ENCODE peak calls at places on chromosomes 7 and 10, in four cellular contexts. One of them, this sample, is unnamed.

GRCh38 chr10:91712315-91712714 is 79.4 kb upstream of the PPP1R3C start:
- DNase-seq in activated CD4-positive, alpha-beta T cell treated with anti-CD3 and anti-CD28 coated beads for 48 hours: no peak
- DNase-seq in left cardiac atrium: no peak
- DNase-seq in T-helper 2 cell treated with Interferon-gamma antibody and Interleukin-4, amounts not matched to agents 5 μg/mL and 100 μg/mL, for 36 hours: no peak
- DNase-seq in this sample: no peak

GRCh38 chr7:22356855-22357310 is at the start of gene RAPGEF5:
- DNase-seq in activated CD4-positive, alpha-beta T cell treated with anti-CD3 and anti-CD28 coated beads for 48 hours: peak
- DNase-seq in left cardiac atrium: no peak
- DNase-seq in T-helper 2 cell treated with Interferon-gamma antibody and Interleukin-4, amounts not matched to agents 5 μg/mL and 100 μg/mL, for 36 hours: no peak
- DNase-seq in this sample: peak

GRCh38 chr7:70215491-70215890 is 617.2 kb downstream of the AUTS2 start:
- DNase-seq in activated CD4-positive, alpha-beta T cell treated with anti-CD3 and anti-CD28 coated beads for 48 hours: no peak
- DNase-seq in left cardiac atrium: no peak
- DNase-seq in T-helper 2 cell treated with Interferon-gamma antibody and Interleukin-4, amounts not matched to agents 5 μg/mL and 100 μg/mL, for 36 hours: no peak
- DNase-seq in this sample: no peak

GRCh38 chr7:155533827-155534690 is 12.3 kb downstream of the CNPY1 start:
- DNase-seq in activated CD4-positive, alpha-beta T cell treated with anti-CD3 and anti-CD28 coated beads for 48 hours: peak
- DNase-seq in left cardiac atrium: no peak
- DNase-seq in T-helper 2 cell treated with Interferon-gamma antibody and Interleukin-4, amounts not matched to agents 5 μg/mL and 100 μg/mL, for 36 hours: no peak
- DNase-seq in this sample: peak

GRCh38 chr10:14425031-14425430 is 94.3 kb upstream of the FRMD4A start:
- DNase-seq in activated CD4-positive, alpha-beta T cell treated with anti-CD3 and anti-CD28 coated beads for 48 hours: no peak
- DNase-seq in left cardiac atrium: no peak
- DNase-seq in T-helper 2 cell treated with Interferon-gamma antibody and Interleukin-4, amounts not matched to agents 5 μg/mL and 100 μg/mL, for 36 hours: no peak
- DNase-seq in this sample: no peak

GRCh38 chr7:2008936-2009540 is 223.7 kb downstream of the MAD1L1 start:
- DNase-seq in activated CD4-positive, alpha-beta T cell treated with anti-CD3 and anti-CD28 coated beads for 48 hours: no peak
- DNase-seq in left cardiac atrium: peak
- DNase-seq in T-helper 2 cell treated with Interferon-gamma antibody and Interleukin-4, amounts not matched to agents 5 μg/mL and 100 μg/mL, for 36 hours: no peak
- DNase-seq in this sample: no peak

GRCh38 chr10:1378473-1378872 is 322.3 kb downstream of the WDR37 start:
- DNase-seq in activated CD4-positive, alpha-beta T cell treated with anti-CD3 and anti-CD28 coated beads for 48 hours: no peak
- DNase-seq in left cardiac atrium: no peak
- DNase-seq in T-helper 2 cell treated with Interferon-gamma antibody and Interleukin-4, amounts not matched to agents 5 μg/mL and 100 μg/mL, for 36 hours: no peak
- DNase-seq in this sample: no peak

GRCh38 chr7:143416565-143417149 is 8.0 kb upstream of the EPHA1 start:
- DNase-seq in activated CD4-positive, alpha-beta T cell treated with anti-CD3 and anti-CD28 coated beads for 48 hours: no peak
- DNase-seq in left cardiac atrium: no peak
- DNase-seq in T-helper 2 cell treated with Interferon-gamma antibody and Interleukin-4, amounts not matched to agents 5 μg/mL and 100 μg/mL, for 36 hours: no peak
- DNase-seq in this sample: peak

GRCh38 chr10:129074939-129075338 is 392.1 kb upstream of the MGMT start:
- DNase-seq in activated CD4-positive, alpha-beta T cell treated with anti-CD3 and anti-CD28 coated beads for 48 hours: no peak
- DNase-seq in left cardiac atrium: no peak
- DNase-seq in T-helper 2 cell treated with Interferon-gamma antibody and Interleukin-4, amounts not matched to agents 5 μg/mL and 100 μg/mL, for 36 hours: no peak
- DNase-seq in this sample: no peak

GRCh38 chr10:116699783-116700150 is 42.6 kb downstream of the HSPA12A start:
- DNase-seq in activated CD4-positive, alpha-beta T cell treated with anti-CD3 and anti-CD28 coated beads for 48 hours: no peak
- DNase-seq in left cardiac atrium: no peak
- DNase-seq in T-helper 2 cell treated with Interferon-gamma antibody and Interleukin-4, amounts not matched to agents 5 μg/mL and 100 μg/mL, for 36 hours: no peak
- DNase-seq in this sample: no peak

GRCh38 chr10:122333037-122333436 is 41.5 kb upstream of the PLEKHA1 start:
- DNase-seq in activated CD4-positive, alpha-beta T cell treated with anti-CD3 and anti-CD28 coated beads for 48 hours: peak
- DNase-seq in left cardiac atrium: no peak
- DNase-seq in T-helper 2 cell treated with Interferon-gamma antibody and Interleukin-4, amounts not matched to agents 5 μg/mL and 100 μg/mL, for 36 hours: peak
- DNase-seq in this sample: no peak

GRCh38 chr7:2264158-2264557 is 22.1 kb downstream of the NUDT1 start:
- DNase-seq in activated CD4-positive, alpha-beta T cell treated with anti-CD3 and anti-CD28 coated beads for 48 hours: no peak
- DNase-seq in left cardiac atrium: no peak
- DNase-seq in T-helper 2 cell treated with Interferon-gamma antibody and Interleukin-4, amounts not matched to agents 5 μg/mL and 100 μg/mL, for 36 hours: no peak
- DNase-seq in this sample: no peak

GRCh38 chr7:74561898-74562613 is 95.5 kb upstream of the GTF2I start:
- DNase-seq in activated CD4-positive, alpha-beta T cell treated with anti-CD3 and anti-CD28 coated beads for 48 hours: no peak
- DNase-seq in left cardiac atrium: no peak
- DNase-seq in T-helper 2 cell treated with Interferon-gamma antibody and Interleukin-4, amounts not matched to agents 5 μg/mL and 100 μg/mL, for 36 hours: no peak
- DNase-seq in this sample: no peak

GRCh38 chr10:50452603-50453002 is 171.2 kb downstream of the SGMS1 start:
- DNase-seq in activated CD4-positive, alpha-beta T cell treated with anti-CD3 and anti-CD28 coated beads for 48 hours: no peak
- DNase-seq in left cardiac atrium: no peak
- DNase-seq in T-helper 2 cell treated with Interferon-gamma antibody and Interleukin-4, amounts not matched to agents 5 μg/mL and 100 μg/mL, for 36 hours: no peak
- DNase-seq in this sample: no peak

GRCh38 chr7:69109879-69110278 is 488.4 kb upstream of the AUTS2 start:
- DNase-seq in activated CD4-positive, alpha-beta T cell treated with anti-CD3 and anti-CD28 coated beads for 48 hours: no peak
- DNase-seq in left cardiac atrium: no peak
- DNase-seq in T-helper 2 cell treated with Interferon-gamma antibody and Interleukin-4, amounts not matched to agents 5 μg/mL and 100 μg/mL, for 36 hours: no peak
- DNase-seq in this sample: no peak

GRCh38 chr7:155669717-155670505 is 25.4 kb downstream of the RBM33 start:
- DNase-seq in activated CD4-positive, alpha-beta T cell treated with anti-CD3 and anti-CD28 coated beads for 48 hours: no peak
- DNase-seq in left cardiac atrium: peak
- DNase-seq in T-helper 2 cell treated with Interferon-gamma antibody and Interleukin-4, amounts not matched to agents 5 μg/mL and 100 μg/mL, for 36 hours: no peak
- DNase-seq in this sample: no peak

GRCh38 chr10:101818958-101819633 is 852 bp upstream of the OGA start:
- DNase-seq in activated CD4-positive, alpha-beta T cell treated with anti-CD3 and anti-CD28 coated beads for 48 hours: no peak
- DNase-seq in left cardiac atrium: no peak
- DNase-seq in T-helper 2 cell treated with Interferon-gamma antibody and Interleukin-4, amounts not matched to agents 5 μg/mL and 100 μg/mL, for 36 hours: no peak
- DNase-seq in this sample: no peak

GRCh38 chr7:158924956-158925355 is 68.6 kb downstream of the DYNC2I1 start:
- DNase-seq in activated CD4-positive, alpha-beta T cell treated with anti-CD3 and anti-CD28 coated beads for 48 hours: no peak
- DNase-seq in left cardiac atrium: no peak
- DNase-seq in T-helper 2 cell treated with Interferon-gamma antibody and Interleukin-4, amounts not matched to agents 5 μg/mL and 100 μg/mL, for 36 hours: no peak
- DNase-seq in this sample: no peak

GRCh38 chr10:114634607-114634974 is 23.5 kb downstream of the ABLIM1 start:
- DNase-seq in activated CD4-positive, alpha-beta T cell treated with anti-CD3 and anti-CD28 coated beads for 48 hours: no peak
- DNase-seq in left cardiac atrium: peak
- DNase-seq in T-helper 2 cell treated with Interferon-gamma antibody and Interleukin-4, amounts not matched to agents 5 μg/mL and 100 μg/mL, for 36 hours: no peak
- DNase-seq in this sample: no peak

GRCh38 chr10:62177111-62177510 is 91.5 kb downstream of the RTKN2 start:
- DNase-seq in activated CD4-positive, alpha-beta T cell treated with anti-CD3 and anti-CD28 coated beads for 48 hours: no peak
- DNase-seq in left cardiac atrium: no peak
- DNase-seq in T-helper 2 cell treated with Interferon-gamma antibody and Interleukin-4, amounts not matched to agents 5 μg/mL and 100 μg/mL, for 36 hours: no peak
- DNase-seq in this sample: no peak

GRCh38 chr10:123870260-123870659 is 21.3 kb downstream of the CPXM2 start:
- DNase-seq in activated CD4-positive, alpha-beta T cell treated with anti-CD3 and anti-CD28 coated beads for 48 hours: no peak
- DNase-seq in left cardiac atrium: no peak
- DNase-seq in T-helper 2 cell treated with Interferon-gamma antibody and Interleukin-4, amounts not matched to agents 5 μg/mL and 100 μg/mL, for 36 hours: no peak
- DNase-seq in this sample: no peak

GRCh38 chr10:1058017-1058416 is 1.8 kb downstream of the WDR37 start:
- DNase-seq in activated CD4-positive, alpha-beta T cell treated with anti-CD3 and anti-CD28 coated beads for 48 hours: no peak
- DNase-seq in left cardiac atrium: no peak
- DNase-seq in T-helper 2 cell treated with Interferon-gamma antibody and Interleukin-4, amounts not matched to agents 5 μg/mL and 100 μg/mL, for 36 hours: no peak
- DNase-seq in this sample: no peak

GRCh38 chr10:131149586-131149985 is 161.9 kb downstream of the TCERG1L start:
- DNase-seq in activated CD4-positive, alpha-beta T cell treated with anti-CD3 and anti-CD28 coated beads for 48 hours: no peak
- DNase-seq in left cardiac atrium: no peak
- DNase-seq in T-helper 2 cell treated with Interferon-gamma antibody and Interleukin-4, amounts not matched to agents 5 μg/mL and 100 μg/mL, for 36 hours: no peak
- DNase-seq in this sample: no peak

GRCh38 chr10:92727141-92727540 is 37.4 kb downstream of the HHEX start:
- DNase-seq in activated CD4-positive, alpha-beta T cell treated with anti-CD3 and anti-CD28 coated beads for 48 hours: no peak
- DNase-seq in left cardiac atrium: no peak
- DNase-seq in T-helper 2 cell treated with Interferon-gamma antibody and Interleukin-4, amounts not matched to agents 5 μg/mL and 100 μg/mL, for 36 hours: no peak
- DNase-seq in this sample: no peak

GRCh38 chr10:23533212-23533611 is 94.3 kb downstream of the OTUD1 start:
- DNase-seq in activated CD4-positive, alpha-beta T cell treated with anti-CD3 and anti-CD28 coated beads for 48 hours: no peak
- DNase-seq in left cardiac atrium: no peak
- DNase-seq in T-helper 2 cell treated with Interferon-gamma antibody and Interleukin-4, amounts not matched to agents 5 μg/mL and 100 μg/mL, for 36 hours: no peak
- DNase-seq in this sample: no peak

GRCh38 chr10:15579605-15580004 is 140.1 kb downstream of the ITGA8 start:
- DNase-seq in activated CD4-positive, alpha-beta T cell treated with anti-CD3 and anti-CD28 coated beads for 48 hours: no peak
- DNase-seq in left cardiac atrium: no peak
- DNase-seq in T-helper 2 cell treated with Interferon-gamma antibody and Interleukin-4, amounts not matched to agents 5 μg/mL and 100 μg/mL, for 36 hours: no peak
- DNase-seq in this sample: no peak

GRCh38 chr7:2109251-2109935 is 123.4 kb downstream of the MAD1L1 start:
- DNase-seq in activated CD4-positive, alpha-beta T cell treated with anti-CD3 and anti-CD28 coated beads for 48 hours: no peak
- DNase-seq in left cardiac atrium: no peak
- DNase-seq in T-helper 2 cell treated with Interferon-gamma antibody and Interleukin-4, amounts not matched to agents 5 μg/mL and 100 μg/mL, for 36 hours: no peak
- DNase-seq in this sample: no peak

GRCh38 chr7:25405736-25406135 is 177.4 kb upstream of the NPVF start:
- DNase-seq in activated CD4-positive, alpha-beta T cell treated with anti-CD3 and anti-CD28 coated beads for 48 hours: no peak
- DNase-seq in left cardiac atrium: no peak
- DNase-seq in T-helper 2 cell treated with Interferon-gamma antibody and Interleukin-4, amounts not matched to agents 5 μg/mL and 100 μg/mL, for 36 hours: no peak
- DNase-seq in this sample: no peak

GRCh38 chr10:33304553-33304952 is 29.9 kb downstream of the NRP1 start:
- DNase-seq in activated CD4-positive, alpha-beta T cell treated with anti-CD3 and anti-CD28 coated beads for 48 hours: no peak
- DNase-seq in left cardiac atrium: no peak
- DNase-seq in T-helper 2 cell treated with Interferon-gamma antibody and Interleukin-4, amounts not matched to agents 5 μg/mL and 100 μg/mL, for 36 hours: no peak
- DNase-seq in this sample: no peak

GRCh38 chr7:98034044-98035035 is 44.3 kb upstream of the OCM2 start:
- DNase-seq in activated CD4-positive, alpha-beta T cell treated with anti-CD3 and anti-CD28 coated beads for 48 hours: no peak
- DNase-seq in left cardiac atrium: no peak
- DNase-seq in T-helper 2 cell treated with Interferon-gamma antibody and Interleukin-4, amounts not matched to agents 5 μg/mL and 100 μg/mL, for 36 hours: no peak
- DNase-seq in this sample: no peak

GRCh38 chr10:9786101-9786500 is 1231.6 kb upstream of the CELF2 start:
- DNase-seq in activated CD4-positive, alpha-beta T cell treated with anti-CD3 and anti-CD28 coated beads for 48 hours: no peak
- DNase-seq in left cardiac atrium: no peak
- DNase-seq in T-helper 2 cell treated with Interferon-gamma antibody and Interleukin-4, amounts not matched to agents 5 μg/mL and 100 μg/mL, for 36 hours: no peak
- DNase-seq in this sample: no peak

GRCh38 chr7:1705856-1706255 is 35.8 kb downstream of the ELFN1 start:
- DNase-seq in activated CD4-positive, alpha-beta T cell treated with anti-CD3 and anti-CD28 coated beads for 48 hours: no peak
- DNase-seq in left cardiac atrium: no peak
- DNase-seq in T-helper 2 cell treated with Interferon-gamma antibody and Interleukin-4, amounts not matched to agents 5 μg/mL and 100 μg/mL, for 36 hours: no peak
- DNase-seq in this sample: no peak

GRCh38 chr7:116560021-116560970 is 35.5 kb downstream of the CAV1 start:
- DNase-seq in activated CD4-positive, alpha-beta T cell treated with anti-CD3 and anti-CD28 coated beads for 48 hours: no peak
- DNase-seq in left cardiac atrium: peak
- DNase-seq in T-helper 2 cell treated with Interferon-gamma antibody and Interleukin-4, amounts not matched to agents 5 μg/mL and 100 μg/mL, for 36 hours: no peak
- DNase-seq in this sample: no peak

GRCh38 chr7:70417061-70417655 is 714.8 kb upstream of the GALNT17 start:
- DNase-seq in activated CD4-positive, alpha-beta T cell treated with anti-CD3 and anti-CD28 coated beads for 48 hours: no peak
- DNase-seq in left cardiac atrium: no peak
- DNase-seq in T-helper 2 cell treated with Interferon-gamma antibody and Interleukin-4, amounts not matched to agents 5 μg/mL and 100 μg/mL, for 36 hours: no peak
- DNase-seq in this sample: no peak

GRCh38 chr10:79910344-79910743 is 38.6 kb downstream of the SFTPD start:
- DNase-seq in activated CD4-positive, alpha-beta T cell treated with anti-CD3 and anti-CD28 coated beads for 48 hours: no peak
- DNase-seq in left cardiac atrium: no peak
- DNase-seq in T-helper 2 cell treated with Interferon-gamma antibody and Interleukin-4, amounts not matched to agents 5 μg/mL and 100 μg/mL, for 36 hours: no peak
- DNase-seq in this sample: no peak

GRCh38 chr7:46157414-46157813 is 236.3 kb upstream of the IGFBP3 start:
- DNase-seq in activated CD4-positive, alpha-beta T cell treated with anti-CD3 and anti-CD28 coated beads for 48 hours: no peak
- DNase-seq in left cardiac atrium: no peak
- DNase-seq in T-helper 2 cell treated with Interferon-gamma antibody and Interleukin-4, amounts not matched to agents 5 μg/mL and 100 μg/mL, for 36 hours: no peak
- DNase-seq in this sample: no peak

GRCh38 chr10:109898666-109899577 is 24.4 kb downstream of the XPNPEP1 start:
- DNase-seq in activated CD4-positive, alpha-beta T cell treated with anti-CD3 and anti-CD28 coated beads for 48 hours: no peak
- DNase-seq in left cardiac atrium: peak
- DNase-seq in T-helper 2 cell treated with Interferon-gamma antibody and Interleukin-4, amounts not matched to agents 5 μg/mL and 100 μg/mL, for 36 hours: no peak
- DNase-seq in this sample: no peak

GRCh38 chr7:105654994-105655900 is 74.0 kb upstream of the EFCAB10 start:
- DNase-seq in activated CD4-positive, alpha-beta T cell treated with anti-CD3 and anti-CD28 coated beads for 48 hours: no peak
- DNase-seq in left cardiac atrium: peak
- DNase-seq in T-helper 2 cell treated with Interferon-gamma antibody and Interleukin-4, amounts not matched to agents 5 μg/mL and 100 μg/mL, for 36 hours: no peak
- DNase-seq in this sample: no peak

GRCh38 chr10:88162852-88163251 is 299.4 kb downstream of the PTEN start:
- DNase-seq in activated CD4-positive, alpha-beta T cell treated with anti-CD3 and anti-CD28 coated beads for 48 hours: no peak
- DNase-seq in left cardiac atrium: no peak
- DNase-seq in T-helper 2 cell treated with Interferon-gamma antibody and Interleukin-4, amounts not matched to agents 5 μg/mL and 100 μg/mL, for 36 hours: no peak
- DNase-seq in this sample: no peak

GRCh38 chr7:82841828-82842227 is 320.9 kb downstream of the PCLO start:
- DNase-seq in activated CD4-positive, alpha-beta T cell treated with anti-CD3 and anti-CD28 coated beads for 48 hours: no peak
- DNase-seq in left cardiac atrium: no peak
- DNase-seq in T-helper 2 cell treated with Interferon-gamma antibody and Interleukin-4, amounts not matched to agents 5 μg/mL and 100 μg/mL, for 36 hours: no peak
- DNase-seq in this sample: no peak

This sample was measured in DND-41.